ENCODE peak calls at places on chromosomes 4 and X, in five cellular contexts. Y is IMR-90, L is left lung, Q is psoas muscle, P is epithelial cell of proximal tubule. W is an unnamed sample.

GRCh38 chrX:31063114-31063513 is 8.7 kb downstream of the FTHL17 start:
- DNase-seq in P (no peak), Q (no peak), Y (no peak), L (no peak), W (no peak)

GRCh38 chr4:56681158-56681848 is at the start of gene HOPX:
- DNase-seq in L (peak), Y (no peak), P (no peak), Q (no peak), W (no peak)

GRCh38 chr4:143581331-143581961 is 67.9 kb downstream of the SMARCA5 start:
- DNase-seq in Q (no peak), Y (no peak), P (no peak), L (peak), W (no peak)

GRCh38 chr4:165326831-165327210 is 648 bp upstream of the MSMO1 start:
- DNase-seq in P (no peak), Q (no peak), Y (peak), L (no peak), W (no peak)

GRCh38 chr4:33369366-33369899 is 2649.3 kb downstream of the PCDH7 start:
- DNase-seq in L (no peak), P (peak), Q (no peak), Y (peak), W (no peak)

GRCh38 chr4:106497271-106497670 is 128.7 kb upstream of the GIMD1 start:
- DNase-seq in Q (no peak), L (no peak), Y (no peak), P (no peak), W (no peak)

GRCh38 chrX:97609938-97610337 is 726.2 kb downstream of the RPA4 start:
- DNase-seq in Y (no peak), Q (no peak), L (no peak), P (no peak), W (no peak)

GRCh38 chrX:68853665-68854251 is 24.9 kb downstream of the EFNB1 start:
- DNase-seq in P (no peak), Y (no peak), L (no peak), Q (no peak), W (no peak)

GRCh38 chr4:149823770-149824221 is 8.2 kb upstream of the IQCM start:
- DNase-seq in Y (peak), Q (no peak), L (no peak), P (peak), W (no peak)

GRCh38 chr4:4659871-4660651 is 118.2 kb upstream of the STX18 start:
- DNase-seq in L (no peak), Q (no peak), P (no peak), Y (peak), W (no peak)

GRCh38 chr4:141339386-141339785 is 118.7 kb downstream of the ZNF330 start:
- DNase-seq in P (peak), Q (no peak), L (no peak), Y (no peak), W (no peak)

GRCh38 chr4:8168832-8169598 is 10.4 kb upstream of the ABLIM2 start:
- DNase-seq in Q (peak), L (no peak), Y (no peak), P (no peak), W (no peak)

GRCh38 chrX:10507876-10508275 is 112.5 kb downstream of the MID1 start:
- DNase-seq in Y (peak), P (no peak), L (no peak), Q (no peak), W (no peak)

GRCh38 chr4:173252024-173252935 is 81.9 kb downstream of the HMGB2 start:
- DNase-seq in Q (peak), P (peak), L (no peak), Y (peak), W (no peak)

GRCh38 chr4:173878701-173879100 is 348.7 kb upstream of the HAND2 start:
- DNase-seq in Q (no peak), L (no peak), Y (peak), P (no peak), W (no peak)

GRCh38 chrX:15293471-15293870 is 22.0 kb downstream of the ASB11 start:
- DNase-seq in Y (no peak), Q (no peak), L (no peak), P (no peak), W (no peak)

GRCh38 chr4:54104907-54105306 is 4.9 kb downstream of the GSX2 start:
- DNase-seq in P (no peak), Q (no peak), Y (no peak), L (no peak), W (no peak)

DNA sequence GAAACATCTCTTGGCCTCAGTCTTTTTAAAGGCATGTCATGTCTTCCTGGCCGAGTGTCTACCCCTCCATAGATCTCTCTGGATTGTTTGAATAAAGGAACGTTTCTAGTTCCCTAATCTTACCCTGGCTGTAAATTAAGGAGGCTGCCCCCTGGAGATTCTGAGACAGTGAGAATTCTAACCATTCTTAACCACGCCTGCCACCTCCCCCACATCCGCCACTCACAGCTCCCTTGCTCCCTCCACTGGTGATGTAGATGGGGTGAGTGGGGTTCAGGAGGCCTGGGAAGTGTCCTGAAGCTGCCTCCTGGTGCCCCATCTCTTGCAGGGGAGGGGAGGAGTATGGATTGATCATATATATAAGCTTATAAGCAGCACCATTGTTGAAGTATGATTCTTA is 48.0 kb upstream of the TRIM2 start:
- DNase-seq in L (no peak), Q (no peak), P (no peak), Y (no peak), W (no peak)
- TF ChIP-seq CTCF in L (no peak), Q (no peak), P (peak), Y (no peak), W (no peak)

DNA sequence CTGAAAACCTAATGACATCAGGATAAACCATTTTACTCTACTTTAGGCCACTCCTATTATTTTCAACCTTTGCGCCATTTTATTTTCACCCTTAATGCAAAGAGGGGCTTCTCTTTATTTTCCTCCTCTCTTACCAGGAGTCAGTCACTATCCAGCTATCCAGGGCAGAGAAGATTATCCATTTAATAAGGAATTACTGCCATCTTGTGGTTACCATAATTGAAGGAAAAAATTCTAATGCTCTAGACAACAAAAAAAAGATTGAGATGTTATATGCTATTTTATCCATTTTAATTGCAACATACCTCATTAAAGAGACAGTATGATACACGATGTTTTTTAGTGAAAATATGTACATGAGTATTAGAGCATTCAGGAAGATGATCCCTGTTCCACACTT is 514.5 kb upstream of the FAM241A start:
- DNase-seq in P (no peak), Y (peak), Q (no peak), L (no peak), W (no peak)
- TF ChIP-seq CTCF in P (peak), Y (peak), Q (peak), L (no peak), W (peak)

GRCh38 chr4:152257601-152258066 is 278.3 kb downstream of the FBXW7 start:
- DNase-seq in Y (peak), Q (no peak), L (no peak), P (no peak), W (no peak)
- TF ChIP-seq CTCF in Y (no peak), Q (no peak), L (no peak), P (no peak), W (no peak)

DNA sequence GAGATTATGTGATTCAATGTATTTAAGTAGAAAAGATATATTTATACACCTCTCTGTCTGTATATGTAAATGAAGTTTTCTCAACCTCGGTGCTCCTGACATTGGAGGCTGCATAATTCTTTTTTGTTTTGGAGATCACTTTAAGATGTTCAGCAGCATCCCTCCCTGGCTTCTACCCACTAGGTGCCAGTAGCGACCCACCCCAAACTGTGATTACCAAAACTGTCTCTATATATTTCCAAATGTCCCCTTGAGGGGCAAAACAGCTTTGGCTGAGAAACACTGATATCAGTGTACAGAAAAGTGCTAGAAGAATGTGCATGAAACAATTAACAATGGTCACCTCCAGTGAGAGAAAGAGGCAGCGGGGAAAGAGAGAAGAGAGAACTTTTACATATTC is 51.2 kb downstream of the DCX start:
- DNase-seq in Y (no peak), Q (no peak), L (no peak), P (no peak), W (no peak)
- TF ChIP-seq CTCF in Y (no peak), Q (no peak), L (no peak), P (peak), W (no peak)

GRCh38 chrX:56788717-56789122 is 59.7 kb downstream of the NBDY start:
- DNase-seq in Q (peak), P (no peak), Y (peak), L (no peak), W (no peak)
- TF ChIP-seq CTCF in Q (no peak), P (peak), Y (peak), L (no peak), W (no peak)

W was measured in mesothelial cell of epicardium.